ENCODE peak calls at places on chromosomes 12 and 14, in six cellular contexts. A is A673, T is GM12865, P is colonic mucosa, H is mucosa of descending colon, W is BJ. K is an unnamed sample.

GRCh38 chr12:100867639-100868393 is 73.2 kb downstream of the ANO4 start:
- DNase-seq in A (no peak), T (no peak), P (no peak), H (no peak), W (no peak), K (no peak)

GRCh38 chr14:71749613-71750238 is 182.5 kb upstream of the RGS6 start:
- DNase-seq in A (no peak), T (peak), P (no peak), H (no peak), W (no peak), K (no peak)

GRCh38 chr12:3252416-3252815 is 175.2 kb downstream of the TSPAN9 start:
- DNase-seq in A (no peak), T (no peak), P (peak), H (peak), W (no peak), K (peak)

GRCh38 chr12:90027889-90028570 is 319.4 kb upstream of the ATP2B1 start:
- DNase-seq in A (no peak), T (no peak), P (no peak), H (no peak), W (peak), K (no peak)

GRCh38 chr12:47079894-47080724 is at the start of gene AMIGO2:
- DNase-seq in A (peak), T (no peak), P (peak), H (peak), W (no peak), K (peak)

GRCh38 chr14:102374264-102374663 is 11.5 kb downstream of the TECPR2 start:
- DNase-seq in A (no peak), T (no peak), P (no peak), H (no peak), W (no peak), K (no peak)

GRCh38 chr12:105025890-105026289 is 39.8 kb downstream of the NOPCHAP1 start:
- DNase-seq in A (no peak), T (no peak), P (peak), H (no peak), W (peak), K (peak)

GRCh38 chr12:5318874-5319273 is 113.0 kb upstream of the NTF3 start:
- DNase-seq in A (no peak), T (no peak), P (peak), H (no peak), W (peak), K (peak)

GRCh38 chr12:94260017-94260416 is 111.6 kb downstream of the PLXNC1 start:
- DNase-seq in A (no peak), T (no peak), P (no peak), H (no peak), W (no peak), K (no peak)

GRCh38 chr14:71143391-71144290 is 236.4 kb downstream of the PCNX1 start:
- DNase-seq in A (peak), T (no peak), P (no peak), H (no peak), W (no peak), K (peak)

GRCh38 chr12:51008329-51008728 is 17.9 kb downstream of the SLC11A2 start:
- DNase-seq in A (peak), T (no peak), P (no peak), H (no peak), W (no peak), K (no peak)

DNA sequence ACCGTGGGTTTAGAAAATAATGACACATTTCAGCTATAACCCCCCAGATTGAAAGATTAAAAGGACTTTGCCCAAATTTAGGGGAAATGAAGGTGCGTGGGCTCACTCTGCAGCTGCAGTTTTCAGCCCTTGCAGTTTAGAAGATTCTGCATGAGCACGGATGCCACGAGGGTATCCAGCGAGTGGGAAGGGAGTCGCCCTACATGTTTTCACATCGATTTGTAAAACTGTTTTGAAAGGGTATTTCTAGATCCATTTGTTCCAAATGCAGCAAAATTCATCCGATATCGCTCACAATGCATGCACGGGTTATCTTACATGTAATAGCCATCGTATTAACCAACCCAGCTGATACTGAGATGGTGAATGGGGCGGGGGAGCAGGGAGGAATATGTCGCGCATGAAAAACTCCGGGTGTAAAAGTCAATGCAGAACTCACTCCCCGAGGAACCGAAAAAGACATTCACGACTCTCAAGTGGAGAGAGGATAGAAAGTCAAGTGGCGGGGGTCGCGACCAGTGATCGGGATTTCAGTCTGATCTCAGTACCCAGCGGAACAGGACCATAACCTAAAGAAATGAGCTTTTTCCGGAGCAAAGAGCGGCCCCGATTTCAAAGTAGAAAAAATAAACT is 4.9 kb upstream of the CCND2 start:
- DNase-seq in A (no peak), T (no peak), P (peak), H (no peak), W (no peak), K (no peak)
- H3K4me3 ChIP-seq in A (peak), T (peak), P (peak), H (peak), W (no peak), K (peak)

DNA sequence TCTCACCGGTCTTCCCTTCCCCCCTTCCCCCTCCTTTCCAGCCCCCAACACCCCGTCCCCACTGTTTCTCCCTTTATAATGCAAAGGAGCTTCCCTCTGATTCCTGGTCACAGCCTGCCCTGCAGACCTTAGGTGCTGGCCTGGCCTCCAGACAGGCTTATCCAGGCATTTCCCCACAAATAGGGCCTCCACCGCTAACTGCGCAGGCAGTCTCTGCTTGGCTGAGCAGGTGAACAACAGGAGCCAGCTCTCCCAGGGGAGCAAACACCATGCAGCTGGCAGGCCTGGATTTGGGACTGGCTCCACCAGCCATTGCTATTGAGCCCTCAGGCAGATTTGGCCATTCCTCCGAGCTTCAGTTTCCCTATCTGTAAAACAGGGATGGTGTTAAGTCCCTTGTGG is 46.0 kb downstream of the SMIM41 start:
- DNase-seq in A (no peak), T (no peak), P (no peak), H (no peak), W (no peak), K (no peak)
- TF ChIP-seq CTCF in A (no peak), T (no peak), P (no peak), H (no peak), W (no peak), K (no peak)

DNA sequence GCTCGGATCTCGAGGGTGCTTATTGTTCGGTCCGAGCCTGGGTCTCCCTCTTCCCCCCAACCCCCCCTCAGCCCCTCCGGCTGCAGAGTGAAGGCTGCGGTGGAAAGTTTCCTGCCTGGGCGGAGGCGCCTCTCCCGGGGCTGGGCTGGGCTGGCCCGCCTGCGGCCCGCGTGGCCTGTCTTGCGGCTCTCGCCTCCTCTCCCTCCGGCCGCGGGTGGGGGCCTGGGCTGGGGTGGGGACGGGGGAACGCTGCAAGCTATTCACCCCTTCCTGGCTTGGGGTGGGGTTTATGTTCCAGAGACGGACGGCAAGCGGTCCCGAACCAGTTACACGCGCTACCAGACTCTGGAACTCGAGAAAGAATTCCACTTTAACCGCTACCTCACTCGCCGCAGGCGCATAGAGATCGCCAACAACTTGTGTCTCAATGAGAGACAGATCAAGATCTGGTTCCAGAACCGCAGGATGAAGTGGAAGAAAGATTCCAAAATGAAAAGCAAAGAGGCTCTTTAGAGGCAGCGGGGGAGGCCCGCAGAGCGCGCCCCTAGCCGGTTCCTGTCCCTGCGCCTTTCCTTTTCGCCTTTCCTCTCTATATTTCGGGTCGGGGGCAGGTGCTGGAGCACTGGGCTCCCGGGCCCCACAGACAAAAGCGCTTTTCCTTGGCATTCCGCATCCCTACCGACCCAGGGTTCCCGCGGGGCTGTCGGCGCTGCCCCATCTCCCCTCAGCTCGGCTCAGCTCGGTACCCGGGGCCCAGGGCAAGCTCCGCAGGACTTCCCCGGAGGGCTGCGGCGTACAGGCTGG is 1.3 kb downstream of the HOXC5 start:
- DNase-seq in A (no peak), T (no peak), P (no peak), H (no peak), W (no peak), K (no peak)
- H3K4me3 ChIP-seq in A (peak), T (no peak), P (no peak), H (no peak), W (peak), K (no peak)

DNA sequence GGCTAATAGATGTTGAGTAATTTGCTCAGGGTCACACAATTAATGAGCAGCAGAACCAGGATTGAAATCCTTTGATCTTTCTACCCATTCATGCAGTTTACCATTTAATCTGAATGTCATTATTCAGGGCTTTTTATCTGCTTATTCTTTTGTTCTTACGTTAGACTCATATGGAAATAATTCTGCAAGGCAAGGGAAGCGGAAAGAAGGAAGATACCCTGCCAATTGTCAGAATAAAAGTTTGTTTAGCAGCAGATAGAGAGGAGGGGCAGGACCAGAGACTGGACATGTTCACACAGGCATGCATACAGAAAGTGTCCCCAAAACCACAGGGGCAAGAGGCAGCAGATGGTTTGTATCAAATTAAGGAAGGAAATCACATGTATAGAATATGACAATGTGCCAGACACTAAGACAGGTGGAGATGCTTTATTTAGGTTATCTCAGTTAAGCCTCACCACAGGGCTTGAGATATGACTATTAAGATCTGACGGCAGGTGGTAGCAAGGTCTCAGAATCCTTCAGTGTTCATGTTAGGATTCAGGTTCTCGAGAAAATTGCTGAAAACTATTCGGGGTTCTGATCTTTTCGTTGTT is 29.8 kb downstream of the BRMS1L start:
- DNase-seq in A (peak), T (peak), P (no peak), H (no peak), W (no peak), K (no peak)
- TF ChIP-seq CTCF in A (no peak), T (no peak), P (no peak), H (no peak), W (no peak), K (no peak)

GRCh38 chr12:32983332-32983731 is 86.8 kb upstream of the PKP2 start:
- DNase-seq in A (no peak), T (no peak), P (no peak), H (no peak), W (no peak), K (no peak)
- H3K4me3 ChIP-seq in A (no peak), T (no peak), P (no peak), H (no peak), W (no peak), K (no peak)

DNA sequence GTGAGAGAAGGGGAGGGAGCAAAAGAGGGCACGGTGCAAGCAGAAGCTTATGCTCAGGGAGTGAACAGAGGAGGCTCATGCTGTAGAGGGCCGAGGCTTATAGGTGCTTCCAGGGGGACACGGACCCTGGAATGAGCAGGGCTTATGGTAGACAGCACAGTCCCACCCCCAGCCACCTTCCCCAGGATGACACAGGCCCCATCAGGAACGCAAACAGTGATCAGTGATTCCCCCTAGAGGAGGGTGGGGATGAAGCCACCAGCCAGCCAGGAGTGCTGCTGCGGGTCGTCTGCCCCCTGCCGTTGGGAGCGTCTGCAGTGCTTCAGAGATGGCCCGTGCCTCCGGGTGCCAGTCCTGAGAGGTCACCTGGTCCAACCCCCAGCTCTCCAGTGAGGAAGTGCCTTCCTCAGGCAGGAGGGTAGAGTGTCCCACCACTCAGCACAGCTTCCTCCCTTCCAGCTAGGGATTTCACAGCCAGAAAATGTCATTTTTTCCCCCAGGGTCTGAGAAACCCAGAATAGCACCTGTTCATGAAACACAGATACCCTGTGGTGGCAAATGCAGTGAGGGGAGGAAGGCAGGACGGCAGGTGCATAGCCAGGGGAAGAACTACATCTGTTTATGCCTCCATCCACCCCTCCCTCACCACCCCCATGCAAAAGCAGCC is 60.7 kb downstream of the SLC6A12 start:
- DNase-seq in A (peak), T (peak), P (peak), H (peak), W (no peak), K (peak)
- TF ChIP-seq CTCF in A (peak), T (peak), P (peak), H (peak), W (peak), K (peak)

GRCh38 chr12:6647083-6647604 is at the start of gene ACRBP:
- DNase-seq in A (peak), T (peak), P (peak), H (peak), W (peak), K (peak)
- H3K4me3 ChIP-seq in A (peak), T (peak), P (peak), H (no peak), W (peak), K (peak)

DNA sequence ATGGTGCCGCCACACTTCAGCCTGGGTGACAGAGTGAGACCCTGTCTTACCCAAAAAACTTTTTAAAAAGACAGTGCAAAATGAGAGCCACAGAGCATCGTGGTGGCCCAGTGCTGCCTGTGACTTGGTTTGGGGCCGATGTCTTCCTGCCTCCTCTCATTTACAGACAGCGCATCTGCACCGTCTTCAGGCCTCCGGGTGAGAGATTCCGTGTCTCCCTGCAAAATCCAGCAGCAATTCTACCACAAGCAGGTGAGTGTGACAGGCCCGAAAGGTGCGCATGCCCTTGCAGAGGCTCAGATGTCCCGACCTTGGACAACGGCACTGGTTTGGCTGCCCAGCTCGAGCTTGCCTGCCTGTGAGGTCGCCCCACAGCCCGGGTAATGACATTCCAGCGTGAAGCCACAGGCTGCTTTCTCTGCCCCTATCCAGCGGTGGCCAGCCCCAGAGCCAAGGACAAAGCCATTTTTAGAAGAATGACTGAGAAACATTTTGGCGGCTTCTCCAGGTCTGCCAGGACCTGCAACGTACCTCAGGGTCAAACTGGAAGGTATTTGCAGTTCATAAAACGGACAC is 70.3 kb upstream of the RFLNA start:
- DNase-seq in A (no peak), T (no peak), P (peak), H (no peak), W (no peak), K (no peak)
- TF ChIP-seq CTCF in A (no peak), T (no peak), P (no peak), H (no peak), W (no peak), K (no peak)

GRCh38 chr12:118370601-118371000 is 2.1 kb downstream of the TAOK3 start:
- DNase-seq in A (no peak), T (no peak), P (no peak), H (no peak), W (no peak), K (no peak)
- H3K4me3 ChIP-seq in A (peak), T (peak), P (no peak), H (no peak), W (peak), K (peak)

K was measured in choroid plexus epithelial cell.